ENCODE peak calls at places on chromosome 13, in four cellular contexts. V is NCI-H2081 treated with DMSO at 0.1 percent for 48 hours, K is bronchial epithelial cell, F is heart right ventricle. C is an unnamed sample.

GRCh38 chr13:48892311-48892710 is 83.4 kb upstream of the FNDC3A start:
- DNase-seq in K (peak), V (no peak), F (no peak), C (peak)

GRCh38 chr13:110853235-110853721 is 61.6 kb downstream of the ANKRD10 start:
- DNase-seq in K (no peak), V (no peak), F (no peak), C (peak)

GRCh38 chr13:41700790-41701310 is 243.5 kb downstream of the RGCC start:
- DNase-seq in K (peak), F (peak), V (peak), C (peak)

GRCh38 chr13:46775385-46776065 is 21.4 kb downstream of the ESD start:
- DNase-seq in V (no peak), K (no peak), F (no peak), C (no peak)

GRCh38 chr13:100789481-100789880 is 114.9 kb upstream of the TMTC4 start:
- DNase-seq in V (no peak), F (no peak), K (peak), C (peak)

GRCh38 chr13:103903790-103904189 is 837.6 kb upstream of the SLC10A2 start:
- DNase-seq in V (no peak), K (no peak), F (no peak), C (no peak)

GRCh38 chr13:44664308-44664707 is 88.2 kb upstream of the TSC22D1 start:
- DNase-seq in K (no peak), V (no peak), F (no peak), C (no peak)

GRCh38 chr13:101784313-101784712 is 331.8 kb downstream of the ITGBL1 start:
- DNase-seq in V (no peak), K (no peak), F (no peak), C (no peak)

GRCh38 chr13:37074703-37075102 is 15.2 kb upstream of the SUPT20H start:
- DNase-seq in V (no peak), K (peak), F (no peak), C (peak)

GRCh38 chr13:28719656-28720055 is 886 bp upstream of the SLC46A3 start:
- DNase-seq in F (no peak), V (no peak), K (peak), C (peak)

GRCh38 chr13:88005188-88005587 is 334.0 kb downstream of the SLITRK5 start:
- DNase-seq in V (no peak), F (no peak), K (no peak), C (peak)

GRCh38 chr13:52779028-52779612 is 39.5 kb upstream of the CNMD start:
- DNase-seq in K (no peak), V (no peak), F (no peak), C (no peak)

GRCh38 chr13:90447735-90448103 is 899.8 kb upstream of the MIR17HG start:
- DNase-seq in V (no peak), K (peak), F (no peak), C (peak)

GRCh38 chr13:110944121-110944967 is 29.5 kb upstream of the ANKRD10 start:
- DNase-seq in V (no peak), K (peak), F (peak), C (peak)

GRCh38 chr13:33775339-33776108 is 42.4 kb upstream of the RFC3 start:
- DNase-seq in K (no peak), V (no peak), F (no peak), C (no peak)

GRCh38 chr13:33262069-33262487 is 23.5 kb downstream of the STARD13 start:
- DNase-seq in K (peak), F (no peak), V (no peak), C (no peak)

GRCh38 chr13:51107996-51108395 is 3.1 kb downstream of the C13orf42 start:
- DNase-seq in V (no peak), K (no peak), F (no peak), C (no peak)

GRCh38 chr13:113969311-113969972 is 4.4 kb downstream of the C13orf46 start:
- DNase-seq in F (no peak), V (no peak), K (no peak), C (no peak)

GRCh38 chr13:67977081-67977480 is 746.9 kb upstream of the PCDH9 start:
- DNase-seq in K (no peak), V (no peak), F (no peak), C (no peak)

GRCh38 chr13:42597505-42597904 is 23.6 kb downstream of the TNFSF11 start:
- DNase-seq in K (no peak), V (no peak), F (no peak), C (no peak)

GRCh38 chr13:39448831-39449230 is 154.2 kb downstream of the LHFPL6 start:
- DNase-seq in V (no peak), K (no peak), F (peak), C (peak)

GRCh38 chr13:93771782-93772181 is 545.2 kb downstream of the GPC6 start:
- DNase-seq in V (no peak), F (no peak), K (no peak), C (peak)

GRCh38 chr13:30109471-30110135 is 197.7 kb downstream of the KATNAL1 start:
- DNase-seq in F (no peak), K (no peak), V (no peak), C (no peak)

GRCh38 chr13:31518666-31519065 is 220.7 kb upstream of the RXFP2 start:
- DNase-seq in V (no peak), F (no peak), K (no peak), C (peak)

GRCh38 chr13:83325454-83325853 is 556.8 kb downstream of the SLITRK1 start:
- DNase-seq in K (peak), F (no peak), V (no peak), C (peak)

GRCh38 chr13:110575322-110576069 is 14.0 kb upstream of the RAB20 start:
- DNase-seq in K (no peak), F (peak), V (no peak), C (peak)

C was measured in choroid plexus epithelial cell.